ENCODE peak calls at places on chromosome 1, in six cellular contexts. One of them, this sample, is unnamed.

GRCh38 chr1:7617826-7618225 is 153.3 kb upstream of the VAMP3 start:
- DNase-seq in amygdala: no peak
- DNase-seq in body of pancreas: no peak
- DNase-seq in activated CD4-positive, alpha-beta T cell treated with anti-CD3 and anti-CD28 coated beads for 36 hours: no peak
- DNase-seq in NT2/D1: no peak
- DNase-seq in LoVo: no peak
- DNase-seq in this sample: no peak

GRCh38 chr1:76867342-76868130 is at the start of gene ST6GALNAC5:
- DNase-seq in amygdala: peak
- DNase-seq in body of pancreas: peak
- DNase-seq in activated CD4-positive, alpha-beta T cell treated with anti-CD3 and anti-CD28 coated beads for 36 hours: peak
- DNase-seq in NT2/D1: peak
- DNase-seq in LoVo: no peak
- DNase-seq in this sample: no peak

GRCh38 chr1:230291731-230292620 is 134.2 kb downstream of the PGBD5 start:
- DNase-seq in amygdala: no peak
- DNase-seq in body of pancreas: no peak
- DNase-seq in activated CD4-positive, alpha-beta T cell treated with anti-CD3 and anti-CD28 coated beads for 36 hours: no peak
- DNase-seq in NT2/D1: no peak
- DNase-seq in LoVo: no peak
- DNase-seq in this sample: no peak

GRCh38 chr1:68112835-68113243 is 62.4 kb upstream of the DIRAS3 start:
- DNase-seq in amygdala: peak
- DNase-seq in body of pancreas: no peak
- DNase-seq in activated CD4-positive, alpha-beta T cell treated with anti-CD3 and anti-CD28 coated beads for 36 hours: no peak
- DNase-seq in NT2/D1: no peak
- DNase-seq in LoVo: peak
- DNase-seq in this sample: no peak

GRCh38 chr1:209435654-209436566 is 147.6 kb upstream of the CAMK1G start:
- DNase-seq in amygdala: peak
- DNase-seq in body of pancreas: peak
- DNase-seq in activated CD4-positive, alpha-beta T cell treated with anti-CD3 and anti-CD28 coated beads for 36 hours: peak
- DNase-seq in NT2/D1: peak
- DNase-seq in LoVo: peak
- DNase-seq in this sample: peak

GRCh38 chr1:48203287-48203900 is 19.1 kb upstream of the SLC5A9 start:
- DNase-seq in amygdala: no peak
- DNase-seq in body of pancreas: peak
- DNase-seq in activated CD4-positive, alpha-beta T cell treated with anti-CD3 and anti-CD28 coated beads for 36 hours: no peak
- DNase-seq in NT2/D1: no peak
- DNase-seq in LoVo: peak
- DNase-seq in this sample: peak

GRCh38 chr1:230084408-230085177 is 17.6 kb downstream of the GALNT2 start:
- DNase-seq in amygdala: peak
- DNase-seq in body of pancreas: peak
- DNase-seq in activated CD4-positive, alpha-beta T cell treated with anti-CD3 and anti-CD28 coated beads for 36 hours: peak
- DNase-seq in NT2/D1: no peak
- DNase-seq in LoVo: peak
- DNase-seq in this sample: no peak

GRCh38 chr1:173454966-173455524 is 22.1 kb upstream of the PRDX6 start:
- DNase-seq in amygdala: no peak
- DNase-seq in body of pancreas: no peak
- DNase-seq in activated CD4-positive, alpha-beta T cell treated with anti-CD3 and anti-CD28 coated beads for 36 hours: no peak
- DNase-seq in NT2/D1: no peak
- DNase-seq in LoVo: no peak
- DNase-seq in this sample: no peak

GRCh38 chr1:72568113-72568512 is 285.8 kb upstream of the NEGR1 start:
- DNase-seq in amygdala: no peak
- DNase-seq in body of pancreas: no peak
- DNase-seq in activated CD4-positive, alpha-beta T cell treated with anti-CD3 and anti-CD28 coated beads for 36 hours: peak
- DNase-seq in NT2/D1: no peak
- DNase-seq in LoVo: no peak
- DNase-seq in this sample: no peak

GRCh38 chr1:201376464-201377374 is 761 bp downstream of the TNNT2 start:
- DNase-seq in amygdala: no peak
- DNase-seq in body of pancreas: peak
- DNase-seq in activated CD4-positive, alpha-beta T cell treated with anti-CD3 and anti-CD28 coated beads for 36 hours: peak
- DNase-seq in NT2/D1: peak
- DNase-seq in LoVo: peak
- DNase-seq in this sample: no peak

GRCh38 chr1:232474821-232475220 is 155.1 kb downstream of the SIPA1L2 start:
- DNase-seq in amygdala: no peak
- DNase-seq in body of pancreas: no peak
- DNase-seq in activated CD4-positive, alpha-beta T cell treated with anti-CD3 and anti-CD28 coated beads for 36 hours: no peak
- DNase-seq in NT2/D1: no peak
- DNase-seq in LoVo: no peak
- DNase-seq in this sample: no peak

GRCh38 chr1:26786437-26787380 is 1.0 kb upstream of the PIGV start:
- DNase-seq in amygdala: no peak
- DNase-seq in body of pancreas: peak
- DNase-seq in activated CD4-positive, alpha-beta T cell treated with anti-CD3 and anti-CD28 coated beads for 36 hours: peak
- DNase-seq in NT2/D1: no peak
- DNase-seq in LoVo: peak
- DNase-seq in this sample: no peak

GRCh38 chr1:7450772-7451171 is 320.3 kb upstream of the VAMP3 start:
- DNase-seq in amygdala: no peak
- DNase-seq in body of pancreas: no peak
- DNase-seq in activated CD4-positive, alpha-beta T cell treated with anti-CD3 and anti-CD28 coated beads for 36 hours: no peak
- DNase-seq in NT2/D1: no peak
- DNase-seq in LoVo: no peak
- DNase-seq in this sample: no peak

GRCh38 chr1:3315991-3316943 is 138.2 kb upstream of the ARHGEF16 start:
- DNase-seq in amygdala: no peak
- DNase-seq in body of pancreas: no peak
- DNase-seq in activated CD4-positive, alpha-beta T cell treated with anti-CD3 and anti-CD28 coated beads for 36 hours: peak
- DNase-seq in NT2/D1: no peak
- DNase-seq in LoVo: no peak
- DNase-seq in this sample: no peak